ENCODE peak calls at places on chromosome 17, in five cellular contexts. M is A549, Q is GM12878, D is HepG2, X is K562. A is an unnamed sample.

GRCh38 chr17:21214777-21215541 is 998 bp upstream of the TMEM11 start:
- DNase-seq in M (no peak), Q (no peak), D (no peak), X (peak; percentile 14), A (peak; percentile 73)

GRCh38 chr17:41140360-41141132 is at the start of gene KRTAP4-6:
- DNase-seq in M (peak; percentile 46), Q (no peak), D (peak; percentile 9), X (no peak), A (no peak)

GRCh38 chr17:10357768-10358167 is 15.0 kb downstream of the MYH13 start:
- DNase-seq in M (peak; percentile 31), Q (no peak), D (no peak), X (peak; percentile 18), A (peak; percentile 74)

GRCh38 chr17:37493249-37494027 is 3.7 kb downstream of the DUSP14 start:
- DNase-seq in M (no peak), Q (no peak), D (peak; percentile 19), X (no peak), A (no peak)

GRCh38 chr17:72502940-72503341 is 382.1 kb downstream of the SOX9 start:
- DNase-seq in M (peak; percentile 58), Q (no peak), D (no peak), X (no peak), A (no peak)

GRCh38 chr17:34351041-34351575 is 5.2 kb upstream of the CCL13 start:
- DNase-seq in M (no peak), Q (no peak), D (no peak), X (no peak), A (no peak)

GRCh38 chr17:4833941-4834501 is 881 bp downstream of the MINK1 start:
- DNase-seq in M (peak; percentile 26), Q (no peak), D (peak; percentile 68), X (peak; percentile 50), A (peak; percentile 43)

GRCh38 chr17:2398655-2399571 is 1.9 kb downstream of the MNT start:
- DNase-seq in M (peak; percentile 82), Q (no peak), D (peak; percentile 86), X (peak; percentile 88), A (peak; percentile 84)

GRCh38 chr17:79769596-79770520 is 8.1 kb upstream of the CBX2 start:
- DNase-seq in M (peak; percentile 67), Q (no peak), D (no peak), X (no peak), A (no peak)

GRCh38 chr17:63984651-63985386 is 12.1 kb upstream of the SCN4A start:
- DNase-seq in M (peak; percentile 41), Q (no peak), D (peak; percentile 38), X (peak; percentile 48), A (no peak)

GRCh38 chr17:45073414-45074070 is 12.4 kb downstream of the NMT1 start:
- DNase-seq in M (no peak), Q (no peak), D (no peak), X (no peak), A (no peak)

GRCh38 chr17:32319548-32319905 is 22.4 kb downstream of the C17orf75 start:
- DNase-seq in M (peak; percentile 69), Q (peak; percentile 55), D (peak; percentile 59), X (peak; percentile 84), A (peak; percentile 90)

GRCh38 chr17:4599505-4600281 is 15.4 kb downstream of the SMTNL2 start:
- DNase-seq in M (no peak), Q (no peak), D (peak; percentile 47), X (peak; percentile 44), A (peak; percentile 74)

GRCh38 chr17:3796822-3797170 is 4.2 kb downstream of the ITGAE start:
- DNase-seq in M (no peak), Q (no peak), D (no peak), X (no peak), A (no peak)

GRCh38 chr17:44394833-44395232 is 5.4 kb upstream of the ITGA2B start:
- DNase-seq in M (no peak), Q (no peak), D (no peak), X (no peak), A (no peak)

GRCh38 chr17:3770471-3770870 is 30.5 kb downstream of the ITGAE start:
- DNase-seq in M (no peak), Q (no peak), D (no peak), X (no peak), A (no peak)

GRCh38 chr17:37607637-37608368 is 1.4 kb downstream of the SYNRG start:
- DNase-seq in M (no peak), Q (no peak), D (no peak), X (no peak), A (no peak)

GRCh38 chr17:79438936-79439335 is 171.9 kb downstream of the RBFOX3 start:
- DNase-seq in M (no peak), Q (no peak), D (no peak), X (no peak), A (no peak)

GRCh38 chr17:11461993-11462548 is 136.2 kb upstream of the DNAH9 start:
- DNase-seq in M (no peak), Q (no peak), D (no peak), X (no peak), A (no peak)

GRCh38 chr17:63927464-63928171 is 4.5 kb downstream of the CD79B start:
- DNase-seq in M (no peak), Q (no peak), D (no peak), X (no peak), A (no peak)

GRCh38 chr17:37570527-37571093 is 38.6 kb downstream of the SYNRG start:
- DNase-seq in M (peak; percentile 81), Q (no peak), D (peak; percentile 60), X (peak; percentile 47), A (peak; percentile 83)

GRCh38 chr17:72407336-72408121 is 286.7 kb downstream of the SOX9 start:
- DNase-seq in M (peak; percentile 93), Q (no peak), D (no peak), X (no peak), A (peak; percentile 59)

GRCh38 chr17:14784997-14785696 is 480.0 kb downstream of the PMP22 start:
- DNase-seq in M (no peak), Q (no peak), D (peak; percentile 47), X (no peak), A (peak; percentile 13)

GRCh38 chr17:80510132-80510531 is 33.7 kb upstream of the NPTX1 start:
- DNase-seq in M (no peak), Q (no peak), D (no peak), X (no peak), A (no peak)

GRCh38 chr17:56594528-56595418 is 1.3 kb downstream of the NOG start:
- DNase-seq in M (peak; percentile 52), Q (no peak), D (no peak), X (no peak), A (peak; percentile 68)

GRCh38 chr17:17725853-17726720 is 44.8 kb downstream of the RAI1 start:
- DNase-seq in M (no peak), Q (no peak), D (no peak), X (no peak), A (no peak)
- TF ChIP-seq JUNB in M (no peak), Q (no peak), D (no peak), X (no peak), A (no peak)

GRCh38 chr17:39548494-39548893 is 59.2 kb downstream of the NEUROD2 start:
- DNase-seq in M (no peak), Q (no peak), D (no peak), X (no peak), A (no peak)
- TF ChIP-seq JUNB in M (no peak), Q (no peak), D (no peak), X (no peak), A (no peak)

DNA sequence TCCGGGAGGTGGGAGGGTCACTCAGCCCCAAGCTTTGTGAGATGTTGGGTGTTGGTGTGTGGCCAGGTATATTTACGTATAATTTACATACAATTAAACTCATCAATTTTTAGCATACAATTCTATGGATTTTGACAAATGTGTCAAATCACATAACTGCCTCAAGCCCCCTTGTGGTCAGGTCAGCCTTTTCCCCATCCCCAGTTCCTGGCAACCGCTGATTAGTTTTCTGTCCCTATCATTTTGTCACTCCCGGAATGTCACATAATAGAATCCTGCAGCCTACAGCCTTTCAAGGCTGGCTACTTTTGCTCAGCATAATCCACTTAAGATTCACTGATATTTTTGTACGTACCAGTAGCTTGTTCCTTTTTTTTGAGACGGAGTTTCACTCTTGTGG is 19.4 kb upstream of the RAI1 start:
- DNase-seq in M (no peak), Q (no peak), D (no peak), X (no peak), A (peak; percentile 55)
- TF ChIP-seq JUNB in M (no peak), Q (no peak), D (no peak), X (no peak), A (no peak)

DNA sequence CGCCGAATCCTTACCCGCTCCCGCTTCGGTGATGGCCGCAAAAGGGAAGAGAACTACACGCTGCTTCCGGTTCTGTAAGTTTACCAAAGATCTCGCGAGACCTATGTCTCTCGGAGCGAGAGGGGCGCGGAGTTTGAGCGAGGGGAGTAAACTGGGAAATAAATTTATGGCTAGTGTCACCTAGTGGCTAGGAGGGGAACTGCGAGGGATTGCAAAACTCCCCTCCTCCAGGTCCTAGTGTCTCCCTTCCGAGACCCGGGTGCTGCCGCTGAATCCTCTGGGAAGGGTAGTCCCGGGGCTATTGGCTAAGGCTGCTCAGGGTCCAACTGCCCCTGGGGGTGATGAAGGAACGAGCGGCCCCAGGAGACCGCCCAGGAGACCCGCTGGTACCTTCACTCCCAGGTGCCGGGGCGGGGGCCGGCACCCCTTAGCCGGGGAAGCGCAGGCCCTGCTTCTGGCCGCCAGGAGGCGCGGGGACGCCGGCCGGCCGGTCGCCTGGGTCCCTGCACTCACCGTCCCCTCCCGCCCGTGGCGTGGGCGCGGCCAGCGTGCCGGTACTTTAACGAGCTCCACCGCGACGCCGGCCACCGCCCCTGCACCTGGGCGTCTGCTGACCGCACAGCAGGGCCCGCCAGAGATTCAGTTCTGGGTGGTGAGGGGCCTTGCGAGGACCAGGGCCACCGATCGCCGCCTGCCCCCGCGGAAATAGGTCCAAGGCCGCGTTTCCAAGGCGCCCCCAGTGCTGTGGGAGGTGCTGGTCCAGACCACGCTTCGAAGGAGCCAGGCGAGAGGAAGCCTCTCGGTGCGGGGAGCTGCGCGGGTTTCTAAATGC is at the start of gene RPL26:
- DNase-seq in M (peak; percentile 99), Q (peak; percentile 95), D (peak; percentile 98), X (peak; percentile 96), A (peak; percentile 100)
- TF ChIP-seq JUNB in M (no peak), Q (no peak), D (no peak), X (no peak), A (no peak)

DNA sequence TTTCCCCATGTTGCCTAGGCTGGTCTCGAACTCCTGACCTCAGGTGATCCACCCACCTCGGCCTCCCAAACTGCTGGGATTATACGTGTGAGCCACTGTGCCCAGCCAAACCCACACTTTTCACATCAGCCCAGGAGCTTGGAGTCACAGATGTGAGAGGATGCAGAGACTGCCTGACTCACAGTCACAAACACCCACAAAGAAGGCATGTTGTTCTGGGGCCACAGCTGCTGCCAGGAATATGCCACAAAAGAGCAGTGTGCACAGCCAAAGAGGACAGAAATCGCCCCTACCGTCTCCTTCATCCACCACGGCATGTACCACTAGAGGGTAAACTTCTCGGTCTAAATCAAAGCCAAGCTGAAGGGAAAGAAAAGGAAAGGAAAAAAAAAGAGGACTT is 25.1 kb upstream of the FOXJ1 start:
- DNase-seq in M (no peak), Q (no peak), D (no peak), X (no peak), A (no peak)
- TF ChIP-seq JUNB in M (no peak), Q (no peak), D (no peak), X (no peak), A (no peak)

GRCh38 chr17:66240630-66241029 is 11.4 kb upstream of the APOH start:
- DNase-seq in M (peak; percentile 31), Q (no peak), D (no peak), X (no peak), A (no peak)
- TF ChIP-seq JUNB in M (peak; percentile 41), Q (no peak), D (no peak), X (no peak), A (no peak)